ENCODE peak calls at places on chromosomes 6 and 20, in six cellular contexts. Z is neuronal stem cell, J is IMR-90, U is mesendoderm, C is H1, A is mesenchymal stem cell. Y is an unnamed sample.

GRCh38 chr6:122806290-122806689 is 17.2 kb downstream of the SMPDL3A start:
- DNase-seq in J (peak; percentile 61), C (no peak), A (no peak), U (no peak), Z (no peak), Y (no peak)

GRCh38 chr6:41504526-41505021 is 41.6 kb upstream of the FOXP4 start:
- DNase-seq in Z (no peak), A (no peak), U (peak; percentile 43), C (no peak), J (peak; percentile 23), Y (no peak)

GRCh38 chr6:142802124-142802523 is 142.9 kb downstream of the HIVEP2 start:
- DNase-seq in A (peak; percentile 96), Z (no peak), U (peak; percentile 85), C (no peak), J (peak; percentile 99), Y (no peak)

GRCh38 chr6:7996538-7997225 is 67.5 kb downstream of the BLOC1S5 start:
- DNase-seq in Z (no peak), U (no peak), A (no peak), J (peak; percentile 78), C (no peak), Y (no peak)

GRCh38 chr20:5161536-5162164 is 34.8 kb downstream of the CDS2 start:
- DNase-seq in U (no peak), A (no peak), Z (no peak), C (no peak), J (no peak), Y (no peak)

GRCh38 chr20:47241345-47241781 is 115.1 kb downstream of the ZMYND8 start:
- DNase-seq in J (peak; percentile 99), A (peak; percentile 58), Z (no peak), C (no peak), U (no peak), Y (no peak)

GRCh38 chr20:51802170-51802745 is at the start of gene SALL4:
- DNase-seq in A (peak; percentile 71), Z (peak; percentile 92), J (no peak), U (peak; percentile 99), C (peak; percentile 83), Y (peak; percentile 96)

GRCh38 chr20:35661013-35661412 is 3.7 kb downstream of the CPNE1 start:
- DNase-seq in U (peak; percentile 29), C (no peak), A (no peak), Z (no peak), J (no peak), Y (no peak)

GRCh38 chr6:159819098-159819497 is 19.0 kb downstream of the PNLDC1 start:
- DNase-seq in C (no peak), Z (no peak), J (no peak), U (no peak), A (no peak), Y (no peak)

GRCh38 chr6:21264288-21264818 is 329.2 kb upstream of the SOX4 start:
- DNase-seq in A (no peak), Z (no peak), C (no peak), J (no peak), U (no peak), Y (no peak)

GRCh38 chr6:12343440-12344162 is 53.4 kb downstream of the EDN1 start:
- DNase-seq in Z (no peak), A (no peak), U (no peak), C (no peak), J (peak; percentile 44), Y (no peak)

DNA sequence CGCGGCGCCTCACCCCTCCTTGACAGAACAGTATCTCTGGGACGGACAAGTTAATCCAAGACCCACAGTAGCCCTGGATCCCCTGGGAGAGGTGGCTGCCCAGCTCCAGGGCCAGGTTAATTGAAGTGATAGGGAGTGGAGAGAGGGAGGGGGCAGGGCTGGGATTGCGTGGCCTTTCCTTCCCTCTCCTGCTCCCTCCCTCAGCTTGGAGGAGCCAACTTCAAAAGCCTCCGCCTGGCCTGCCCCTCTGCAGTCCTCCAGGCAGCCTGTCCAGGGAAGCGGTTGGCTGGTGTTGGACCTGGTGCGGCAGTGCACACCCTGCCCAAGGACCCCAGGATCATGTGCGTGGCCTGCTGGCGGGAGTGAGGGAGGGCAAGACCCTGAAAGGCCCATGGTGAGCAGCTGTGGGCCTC is at the start of gene C20orf204:
- DNase-seq in C (no peak), U (peak; percentile 78), A (no peak), Z (no peak), J (no peak), Y (peak; percentile 51)
- H2AK5ac ChIP-seq in C (peak within 1 kb of the TSS; percentile 39), U (no peak within 1 kb of the TSS), A (no peak within 1 kb of the TSS), Z (peak within 1 kb of the TSS; percentile 82), J (no peak within 1 kb of the TSS), Y (no peak within 1 kb of the TSS)

DNA sequence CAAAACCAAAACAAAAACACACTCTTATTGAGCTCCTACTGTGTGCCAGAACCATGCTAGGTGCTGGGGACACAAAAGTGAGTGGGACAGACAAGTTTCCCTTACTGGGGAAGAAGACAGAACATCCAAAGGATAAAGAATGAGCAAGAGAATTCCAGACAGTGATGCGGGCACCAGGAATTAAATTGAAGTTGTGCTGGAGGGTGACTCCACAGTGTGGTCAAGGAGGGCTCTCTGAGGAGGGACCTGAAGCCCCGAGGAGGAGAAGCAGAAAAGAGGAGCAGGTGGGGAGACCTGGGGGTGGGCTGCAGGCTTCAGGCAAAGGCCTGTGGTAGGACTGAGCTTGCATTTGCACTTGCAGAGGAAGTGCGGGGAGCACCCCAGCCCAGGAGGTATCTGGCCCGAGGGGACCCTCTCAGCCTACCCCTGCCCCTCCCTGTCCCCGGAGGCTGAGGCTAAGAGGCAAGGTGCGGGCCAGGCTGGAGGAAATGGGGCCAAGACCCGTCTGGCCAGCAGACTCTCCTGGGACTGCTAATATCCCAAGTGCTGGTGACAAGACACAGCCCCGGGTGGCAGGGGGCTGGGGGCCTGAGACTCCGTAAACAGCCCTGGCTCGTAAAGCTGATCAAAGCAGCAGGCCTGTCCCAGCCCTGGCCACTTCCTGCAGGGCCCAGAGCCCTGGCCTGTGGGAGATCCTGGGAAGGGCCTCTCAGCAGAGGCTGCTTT is 57.1 kb downstream of the SNAI1 start:
- DNase-seq in C (no peak), A (no peak), U (peak; percentile 67), J (no peak), Z (no peak), Y (no peak)
- H2AK5ac ChIP-seq in C (no peak overlapping the region), A (no peak overlapping the region), U (no peak overlapping the region), J (peak overlapping the region; percentile 67), Z (peak overlapping the region; percentile 90), Y (no peak overlapping the region)

GRCh38 chr6:158040804-158041347 is 59.2 kb downstream of the SYNJ2 start:
- DNase-seq in J (peak; percentile 90), U (no peak), A (peak; percentile 90), Z (no peak), C (no peak), Y (no peak)
- H2AK5ac ChIP-seq in J (peak overlapping the region; percentile 98), U (no peak overlapping the region), A (peak overlapping the region; percentile 96), Z (no peak overlapping the region), C (no peak overlapping the region), Y (no peak overlapping the region)

GRCh38 chr20:62926229-62927127 is at the start of gene DIDO1:
- DNase-seq in U (peak; percentile 88), A (peak; percentile 80), C (peak; percentile 90), Z (peak; percentile 86), J (peak; percentile 77), Y (peak; percentile 84)
- H2AK5ac ChIP-seq in U (no peak within 1 kb of the TSS), A (peak within 1 kb of the TSS; percentile 49), C (peak within 1 kb of the TSS; percentile 4), Z (peak within 1 kb of the TSS; percentile 85), J (peak within 1 kb of the TSS; percentile 83), Y (no peak within 1 kb of the TSS)

GRCh38 chr6:43499028-43499815 is 10.9 kb downstream of the LRRC73 start:
- DNase-seq in J (no peak), Z (no peak), A (no peak), U (no peak), C (no peak), Y (no peak)
- H2AK5ac ChIP-seq in J (no peak overlapping the region), Z (no peak overlapping the region), A (no peak overlapping the region), U (no peak overlapping the region), C (no peak overlapping the region), Y (no peak overlapping the region)

DNA sequence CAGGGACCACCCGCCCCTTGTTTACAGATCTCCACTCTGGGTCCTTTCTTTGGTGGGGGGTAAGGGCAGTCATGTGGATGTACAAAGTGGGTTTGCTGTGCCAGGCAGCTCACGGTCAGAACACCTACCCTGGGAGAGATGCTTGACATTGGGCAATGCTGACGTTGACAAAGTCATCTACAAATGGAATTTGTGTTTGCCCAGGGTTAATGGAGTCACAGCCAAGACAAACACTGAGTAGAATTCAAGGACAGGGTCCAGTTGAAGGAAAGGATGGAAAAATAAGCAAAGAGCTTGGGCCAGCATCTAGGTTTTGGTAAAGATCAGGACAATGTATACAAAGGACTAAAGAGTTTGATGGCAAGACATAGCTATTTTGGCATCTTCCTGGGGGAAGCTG is 54.7 kb downstream of the MOCS1 start:
- DNase-seq in Z (no peak), C (no peak), J (peak; percentile 17), A (no peak), U (no peak), Y (no peak)
- H2AK5ac ChIP-seq in Z (no peak overlapping the region), C (no peak overlapping the region), J (peak overlapping the region; percentile 7), A (peak overlapping the region; percentile 66), U (no peak overlapping the region), Y (no peak overlapping the region)

DNA sequence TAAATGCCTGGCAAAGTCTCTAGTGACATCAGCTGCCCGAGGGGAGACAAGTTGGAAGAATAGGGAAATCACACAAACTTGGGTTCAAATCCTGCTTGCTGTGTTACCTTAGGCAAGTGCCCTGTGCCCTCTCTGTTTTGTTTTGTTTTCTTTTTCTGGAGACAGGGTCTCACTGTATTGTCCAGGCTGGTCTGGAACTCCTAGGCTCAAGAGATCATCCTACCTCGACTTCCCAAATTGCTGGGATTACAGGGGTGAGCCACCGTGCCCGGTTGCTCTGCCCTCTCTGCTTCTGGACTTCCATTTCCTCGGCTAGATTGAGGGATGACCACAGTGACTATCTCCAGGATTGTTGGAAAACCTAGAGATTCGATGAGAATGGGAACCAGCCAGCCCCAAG is 55.4 kb downstream of the SNAI1 start:
- DNase-seq in C (no peak), J (no peak), U (no peak), Z (no peak), A (no peak), Y (no peak)
- H2AK5ac ChIP-seq in C (no peak overlapping the region), J (peak overlapping the region; percentile 30), U (no peak overlapping the region), Z (no peak overlapping the region), A (no peak overlapping the region), Y (no peak overlapping the region)